ENCODE peak calls at places on chromosome 13, in six cellular contexts. I, C, Z, G, Q and M are unnamed samples.

GRCh38 chr13:94712287-94712811 is at the start of gene SOX21:
- DNase-seq in I (peak), C (no peak), Z (no peak), G (peak), Q (no peak), M (no peak)

GRCh38 chr13:27578121-27579030 is 42.0 kb downstream of the LNX2 start:
- DNase-seq in I (peak), C (no peak), Z (no peak), G (no peak), Q (no peak), M (no peak)

GRCh38 chr13:110702591-110703526 is 3.1 kb downstream of the CARS2 start:
- DNase-seq in I (no peak), C (no peak), Z (no peak), G (peak), Q (peak), M (no peak)

GRCh38 chr13:23766199-23766771 is 122.9 kb downstream of the MIPEP start:
- DNase-seq in I (no peak), C (no peak), Z (no peak), G (no peak), Q (no peak), M (no peak)

GRCh38 chr13:50437252-50437651 is 406.2 kb downstream of the DLEU7 start:
- DNase-seq in I (no peak), C (no peak), Z (no peak), G (no peak), Q (no peak), M (no peak)

GRCh38 chr13:19597523-19597922 is 35.9 kb upstream of the MPHOSPH8 start:
- DNase-seq in I (peak), C (no peak), Z (no peak), G (no peak), Q (no peak), M (no peak)

GRCh38 chr13:75829874-75830273 is 193.7 kb downstream of the LMO7 start:
- DNase-seq in I (no peak), C (no peak), Z (no peak), G (no peak), Q (no peak), M (no peak)

GRCh38 chr13:46679369-46680180 is 117.4 kb downstream of the ESD start:
- DNase-seq in I (no peak), C (no peak), Z (peak), G (no peak), Q (peak), M (no peak)

GRCh38 chr13:46160474-46161066 is 21.4 kb downstream of the LCP1 start:
- DNase-seq in I (peak), C (peak), Z (no peak), G (no peak), Q (no peak), M (no peak)

GRCh38 chr13:99505814-99506269 is 4.6 kb downstream of the TM9SF2 start:
- DNase-seq in I (peak), C (no peak), Z (no peak), G (no peak), Q (no peak), M (no peak)

GRCh38 chr13:34695063-34695462 is 247.0 kb upstream of the NBEA start:
- DNase-seq in I (no peak), C (no peak), Z (no peak), G (no peak), Q (no peak), M (no peak)

GRCh38 chr13:98665638-98665995 is 86.9 kb downstream of the SLC15A1 start:
- DNase-seq in I (no peak), C (no peak), Z (no peak), G (no peak), Q (no peak), M (no peak)

GRCh38 chr13:32246468-32246867 is 68.7 kb downstream of the ZAR1L start:
- DNase-seq in I (peak), C (peak), Z (no peak), G (no peak), Q (no peak), M (no peak)

GRCh38 chr13:73224708-73225107 is 165.9 kb downstream of the KLF5 start:
- DNase-seq in I (no peak), C (no peak), Z (no peak), G (no peak), Q (no peak), M (no peak)

GRCh38 chr13:98869408-98870090 is 108.3 kb downstream of the DOCK9 start:
- DNase-seq in I (peak), C (no peak), Z (no peak), G (no peak), Q (no peak), M (no peak)

GRCh38 chr13:98285317-98285716 is 108.2 kb upstream of the RNF113B start:
- DNase-seq in I (no peak), C (no peak), Z (no peak), G (no peak), Q (no peak), M (no peak)

GRCh38 chr13:35723820-35724219 is 247.3 kb upstream of the MAB21L1 start:
- DNase-seq in I (no peak), C (no peak), Z (no peak), G (no peak), Q (no peak), M (no peak)

GRCh38 chr13:43269037-43269476 is 245.7 kb downstream of the DNAJC15 start:
- DNase-seq in I (peak), C (no peak), Z (no peak), G (no peak), Q (peak), M (no peak)

GRCh38 chr13:97224544-97225324 is 2.6 kb downstream of the MBNL2 start:
- DNase-seq in I (no peak), C (no peak), Z (no peak), G (peak), Q (no peak), M (peak)

GRCh38 chr13:24630851-24631341 is 49.3 kb upstream of the ATP12A start:
- DNase-seq in I (no peak), C (peak), Z (no peak), G (no peak), Q (no peak), M (no peak)

GRCh38 chr13:52405767-52406494 is at the start of gene THSD1:
- DNase-seq in I (peak), C (no peak), Z (no peak), G (peak), Q (peak), M (peak)
- TF ChIP-seq POLR2A in I (peak), C (no peak), Z (no peak), G (no peak), Q (no peak), M (no peak)

GRCh38 chr13:62049992-62050391 is 634.3 kb upstream of the PCDH20 start:
- DNase-seq in I (no peak), C (no peak), Z (no peak), G (no peak), Q (no peak), M (no peak)
- TF ChIP-seq EP300 in I (no peak), C (no peak), Z (no peak), G (no peak), Q (no peak), M (no peak)

DNA sequence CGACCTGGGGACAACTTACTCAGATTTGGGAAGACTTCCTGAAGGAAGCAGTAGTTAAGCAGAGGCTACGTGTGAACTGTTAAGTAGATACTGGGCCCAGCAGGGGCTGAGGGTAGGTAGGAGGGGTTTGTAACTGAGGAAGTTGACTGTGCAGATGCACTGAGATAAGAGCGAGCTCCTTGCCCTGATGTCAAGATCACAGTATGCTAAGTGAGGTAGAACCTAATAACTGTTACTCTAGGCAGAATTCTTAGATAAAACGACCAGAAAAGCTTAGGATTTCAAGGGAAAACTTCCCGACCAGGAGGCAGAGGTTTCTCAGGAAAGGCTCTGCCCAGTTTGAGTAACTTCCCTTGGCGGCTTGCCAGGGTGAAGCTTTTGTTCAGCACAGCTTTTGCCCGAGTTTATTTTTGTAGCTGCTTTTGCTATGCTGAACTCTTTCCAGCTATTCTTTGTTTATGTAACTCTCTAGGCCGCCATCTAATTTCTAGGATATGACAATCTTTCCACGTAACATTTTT is 632.1 kb downstream of the DIAPH3 start:
- DNase-seq in I (peak), C (peak), Z (no peak), G (peak), Q (peak), M (peak)
- TF ChIP-seq POLR2A in I (no peak), C (no peak), Z (no peak), G (no peak), Q (no peak), M (no peak)

DNA sequence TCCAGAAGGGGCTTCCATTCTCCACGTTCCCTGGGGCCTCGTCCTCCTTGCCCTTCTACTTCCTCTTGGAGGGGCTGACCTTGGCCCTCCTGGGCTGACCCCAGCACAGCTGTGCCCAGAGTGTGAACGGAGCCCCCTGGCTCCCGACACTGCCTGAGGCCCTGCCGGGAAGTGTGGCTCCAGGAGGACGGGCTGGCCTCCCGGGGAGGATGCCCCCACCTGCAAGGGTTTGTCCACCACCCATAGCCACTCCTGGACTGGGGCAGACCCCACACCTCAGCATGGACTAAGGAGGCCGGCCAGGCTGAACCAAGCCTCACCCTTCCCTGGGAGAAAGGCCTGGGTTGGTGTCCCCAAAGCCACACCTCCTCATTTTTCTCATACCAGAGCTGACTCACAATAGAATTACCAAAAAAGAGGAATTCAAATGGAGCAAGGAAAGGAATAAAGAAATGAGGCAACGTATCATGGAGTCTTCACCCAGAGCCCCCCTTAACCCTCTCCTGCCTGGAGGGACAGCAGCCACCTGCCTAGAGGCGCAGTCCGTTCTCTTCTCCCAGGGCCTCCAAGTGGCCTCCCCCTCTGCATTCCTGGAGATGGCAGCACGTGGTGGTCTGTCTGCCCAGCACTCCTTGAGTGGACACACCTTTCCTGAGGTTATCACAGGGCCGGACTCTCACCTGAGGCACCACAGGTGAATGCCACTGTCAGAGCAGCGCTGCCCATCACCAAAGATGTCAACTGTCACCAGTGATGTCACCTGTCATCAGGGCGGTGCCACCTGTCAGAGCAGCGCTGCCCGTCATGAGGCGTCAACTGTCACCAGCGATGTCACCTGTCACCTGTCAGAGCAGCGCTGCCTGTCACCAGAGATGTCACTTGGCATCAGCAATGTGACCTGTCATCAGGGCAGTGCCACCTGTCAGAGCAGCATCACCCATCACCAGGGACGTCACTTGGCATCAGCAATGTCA is 3.1 kb upstream of the C13orf46 start:
- DNase-seq in I (peak), C (no peak), Z (no peak), G (peak), Q (no peak), M (no peak)
- TF ChIP-seq EP300 in I (no peak), C (no peak), Z (no peak), G (no peak), Q (no peak), M (peak)

DNA sequence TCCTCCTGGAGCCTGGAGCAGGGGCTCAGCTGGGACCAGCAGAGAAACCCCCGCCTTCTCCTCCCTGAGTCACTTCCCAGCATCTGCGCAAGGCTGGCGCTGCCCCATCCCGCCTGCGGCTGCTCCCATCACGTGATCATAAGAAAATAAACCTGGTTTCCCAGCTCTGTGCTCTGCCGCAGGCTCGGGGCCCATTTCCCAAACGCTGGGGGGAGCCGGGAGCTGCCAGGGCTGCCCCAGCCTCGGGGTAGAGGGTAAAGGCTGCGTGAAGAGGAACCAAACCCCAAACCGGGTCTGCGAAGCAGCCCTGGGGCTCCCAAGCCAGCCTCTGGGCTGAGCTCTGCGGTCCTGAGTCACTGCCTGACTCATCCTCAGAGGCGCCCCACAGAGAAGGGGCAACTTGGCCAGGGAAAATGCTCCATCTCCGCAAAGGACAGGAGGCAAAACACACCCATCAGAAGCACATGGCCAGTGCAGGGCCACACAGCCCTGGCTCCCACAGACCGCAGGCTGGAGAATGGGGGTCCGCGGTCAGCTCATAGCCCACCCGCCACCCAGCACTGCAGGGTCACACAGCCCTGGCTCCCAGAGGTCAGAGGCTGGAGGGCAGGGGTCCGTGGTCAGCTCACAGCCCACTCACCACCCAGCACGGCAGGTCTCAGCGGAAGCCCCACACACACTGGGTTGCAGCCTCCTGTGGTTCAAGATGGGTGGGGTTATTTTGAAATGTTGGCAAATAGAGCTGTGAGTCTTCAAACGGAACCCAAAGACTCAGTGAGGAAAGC is 67.1 kb downstream of the RASA3 start:
- DNase-seq in I (peak), C (peak), Z (no peak), G (peak), Q (peak), M (peak)
- TF ChIP-seq POLR2A in I (peak), C (peak), Z (peak), G (no peak), Q (peak), M (peak)

DNA sequence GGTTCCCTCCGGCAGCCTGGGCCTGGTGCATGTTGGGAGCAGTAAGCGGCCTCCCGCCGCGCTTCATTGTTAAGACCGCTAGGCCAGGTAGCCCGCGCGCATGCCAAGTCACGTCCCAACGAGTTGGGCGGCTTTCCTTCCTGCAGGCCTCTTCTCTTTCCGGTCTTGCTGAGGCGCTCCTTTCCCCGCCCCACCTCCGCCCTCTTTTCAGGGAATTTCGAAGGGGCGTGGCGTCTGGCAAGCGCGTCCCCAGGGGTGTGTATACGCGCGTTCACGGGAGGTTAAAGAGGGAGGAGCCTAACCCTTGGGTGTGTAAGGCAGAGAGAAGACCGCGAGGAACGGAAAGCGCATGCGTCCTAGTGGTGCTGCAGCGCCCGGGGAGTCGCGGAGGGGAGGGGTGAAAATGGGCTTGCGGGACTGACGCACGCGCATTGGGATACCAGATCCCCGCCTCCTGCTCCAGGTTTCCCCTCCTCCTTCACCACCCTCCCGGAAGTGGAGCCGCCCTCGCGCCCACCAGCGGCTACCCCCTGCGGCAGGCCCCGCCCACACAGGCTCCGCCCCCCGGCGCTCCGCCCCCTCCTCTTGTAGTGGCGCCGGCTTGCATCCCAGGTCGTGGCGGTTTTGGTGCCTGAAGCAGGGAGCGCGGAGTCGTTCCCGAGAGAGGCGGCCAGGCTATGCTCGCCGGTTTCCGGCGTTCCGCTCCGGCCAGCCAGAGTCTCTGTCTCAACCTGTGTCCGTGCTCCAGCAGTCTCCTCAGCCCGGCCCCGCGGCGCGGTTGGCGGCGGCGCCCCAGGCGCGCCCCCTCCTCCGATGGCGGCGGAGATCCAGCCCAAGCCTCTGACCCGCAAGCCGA is at the start of gene WDFY2:
- DNase-seq in I (peak), C (peak), Z (peak), G (peak), Q (peak), M (peak)
- TF ChIP-seq EP300 in I (no peak), C (peak), Z (no peak), G (no peak), Q (peak), M (peak)

GRCh38 chr13:41018583-41018909 is 570 bp downstream of the ELF1 start:
- DNase-seq in I (no peak), C (no peak), Z (no peak), G (no peak), Q (no peak), M (no peak)

GRCh38 chr13:41019578-41020347 is 647 bp upstream of the ELF1 start:
- DNase-seq in I (no peak), C (no peak), Z (no peak), G (no peak), Q (no peak), M (no peak)

GRCh38 chr13:41017153-41017552 is 2.0 kb downstream of the ELF1 start:
- DNase-seq in I (peak), C (no peak), Z (no peak), G (no peak), Q (no peak), M (no peak)

GRCh38 chr13:41017744-41018582 is 1.2 kb downstream of the ELF1 start:
- DNase-seq in I (peak), C (no peak), Z (no peak), G (no peak), Q (no peak), M (no peak)

GRCh38 chr13:41019027-41019487 is at the start of gene ELF1:
- DNase-seq in I (peak), C (peak), Z (peak), G (no peak), Q (no peak), M (no peak)
- TF ChIP-seq POLR2A in I (no peak), C (peak), Z (peak), G (no peak), Q (no peak), M (no peak)

GRCh38 chr13:39493966-39494365 is 109.0 kb downstream of the LHFPL6 start:
- DNase-seq in I (no peak), C (no peak), Z (no peak), G (no peak), Q (no peak), M (no peak)
- TF ChIP-seq EP300 in I (no peak), C (no peak), Z (no peak), G (no peak), Q (no peak), M (no peak)